ENCODE peak calls at places on chromosomes 5 and 9, in seven cellular contexts. One of them, this sample, is unnamed.

GRCh38 chr9:93262537-93263310 is 78.8 kb downstream of the WNK2 start:
- DNase-seq in upper lobe of right lung: no peak
- DNase-seq in H9: peak
- DNase-seq in AG04449: no peak
- DNase-seq in CD8-positive, alpha-beta T cell: no peak
- DNase-seq in B cell: no peak
- DNase-seq in A549: no peak
- DNase-seq in this sample: no peak

GRCh38 chr9:37706290-37706689 is 47.3 kb upstream of the TRMT10B start:
- DNase-seq in upper lobe of right lung: no peak
- DNase-seq in H9: no peak
- DNase-seq in AG04449: no peak
- DNase-seq in CD8-positive, alpha-beta T cell: no peak
- DNase-seq in B cell: no peak
- DNase-seq in A549: no peak
- DNase-seq in this sample: no peak

GRCh38 chr9:118959366-118959765 is 409.9 kb downstream of the BRINP1 start:
- DNase-seq in upper lobe of right lung: no peak
- DNase-seq in H9: no peak
- DNase-seq in AG04449: no peak
- DNase-seq in CD8-positive, alpha-beta T cell: no peak
- DNase-seq in B cell: no peak
- DNase-seq in A549: no peak
- DNase-seq in this sample: no peak

GRCh38 chr9:100472725-100473261 is at the start of gene TMEFF1:
- DNase-seq in upper lobe of right lung: peak
- DNase-seq in H9: peak
- DNase-seq in AG04449: no peak
- DNase-seq in CD8-positive, alpha-beta T cell: peak
- DNase-seq in B cell: no peak
- DNase-seq in A549: peak
- DNase-seq in this sample: peak

GRCh38 chr9:76456202-76456926 is 2.6 kb upstream of the GCNT1 start:
- DNase-seq in upper lobe of right lung: no peak
- DNase-seq in H9: peak
- DNase-seq in AG04449: no peak
- DNase-seq in CD8-positive, alpha-beta T cell: peak
- DNase-seq in B cell: peak
- DNase-seq in A549: peak
- DNase-seq in this sample: peak

GRCh38 chr9:111730937-111731567 is 63.7 kb downstream of the SHOC1 start:
- DNase-seq in upper lobe of right lung: no peak
- DNase-seq in H9: no peak
- DNase-seq in AG04449: no peak
- DNase-seq in CD8-positive, alpha-beta T cell: no peak
- DNase-seq in B cell: no peak
- DNase-seq in A549: peak
- DNase-seq in this sample: no peak

GRCh38 chr5:179272326-179273073 is 72.8 kb downstream of the ADAMTS2 start:
- DNase-seq in upper lobe of right lung: peak
- DNase-seq in H9: peak
- DNase-seq in AG04449: no peak
- DNase-seq in CD8-positive, alpha-beta T cell: no peak
- DNase-seq in B cell: peak
- DNase-seq in A549: no peak
- DNase-seq in this sample: no peak

GRCh38 chr9:87557996-87558395 is 60.3 kb downstream of the DAPK1 start:
- DNase-seq in upper lobe of right lung: no peak
- DNase-seq in H9: no peak
- DNase-seq in AG04449: no peak
- DNase-seq in CD8-positive, alpha-beta T cell: no peak
- DNase-seq in B cell: no peak
- DNase-seq in A549: no peak
- DNase-seq in this sample: no peak

GRCh38 chr9:79224672-79225433 is 346.9 kb upstream of the TLE4 start:
- DNase-seq in upper lobe of right lung: no peak
- DNase-seq in H9: no peak
- DNase-seq in AG04449: peak
- DNase-seq in CD8-positive, alpha-beta T cell: no peak
- DNase-seq in B cell: no peak
- DNase-seq in A549: peak
- DNase-seq in this sample: no peak

GRCh38 chr9:124399999-124400940 is 15.0 kb downstream of the PSMB7 start:
- DNase-seq in upper lobe of right lung: no peak
- DNase-seq in H9: peak
- DNase-seq in AG04449: no peak
- DNase-seq in CD8-positive, alpha-beta T cell: no peak
- DNase-seq in B cell: no peak
- DNase-seq in A549: no peak
- DNase-seq in this sample: no peak
- TF ChIP-seq CTCF in upper lobe of right lung: no peak
- TF ChIP-seq CTCF in H9: no peak
- TF ChIP-seq CTCF in AG04449: no peak
- TF ChIP-seq CTCF in CD8-positive, alpha-beta T cell: no peak
- TF ChIP-seq CTCF in B cell: no peak
- TF ChIP-seq CTCF in A549: no peak
- TF ChIP-seq CTCF in this sample: no peak

DNA sequence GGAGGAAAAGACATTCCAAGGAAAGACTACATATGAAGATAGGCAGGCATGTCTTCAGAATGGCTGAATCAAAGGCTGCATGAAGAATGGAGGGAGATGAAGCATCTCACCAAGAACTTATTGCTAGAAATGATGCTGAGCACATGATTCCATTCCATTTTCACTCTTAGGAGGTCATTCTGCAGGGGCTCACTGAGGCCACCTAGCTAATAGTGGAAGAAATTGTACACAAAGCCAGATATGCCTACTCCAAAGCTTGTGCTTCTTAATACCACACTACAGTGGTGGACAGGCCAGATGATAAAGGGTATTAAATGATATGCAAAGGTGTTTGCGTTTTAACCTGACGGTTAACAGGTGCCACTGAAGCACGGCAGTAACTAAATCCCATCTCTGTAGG is 14.7 kb downstream of the NDUFA8 start:
- DNase-seq in upper lobe of right lung: no peak
- DNase-seq in H9: no peak
- DNase-seq in AG04449: no peak
- DNase-seq in CD8-positive, alpha-beta T cell: no peak
- DNase-seq in B cell: no peak
- DNase-seq in A549: no peak
- DNase-seq in this sample: no peak
- TF ChIP-seq CTCF in upper lobe of right lung: peak
- TF ChIP-seq CTCF in H9: peak
- TF ChIP-seq CTCF in AG04449: peak
- TF ChIP-seq CTCF in CD8-positive, alpha-beta T cell: no peak
- TF ChIP-seq CTCF in B cell: no peak
- TF ChIP-seq CTCF in A549: peak
- TF ChIP-seq CTCF in this sample: no peak

GRCh38 chr9:136502940-136503550 is 20.2 kb upstream of the SEC16A start:
- DNase-seq in upper lobe of right lung: no peak
- DNase-seq in H9: no peak
- DNase-seq in AG04449: no peak
- DNase-seq in CD8-positive, alpha-beta T cell: no peak
- DNase-seq in B cell: no peak
- DNase-seq in A549: no peak
- DNase-seq in this sample: no peak
- TF ChIP-seq CTCF in upper lobe of right lung: peak
- TF ChIP-seq CTCF in H9: peak
- TF ChIP-seq CTCF in AG04449: no peak
- TF ChIP-seq CTCF in CD8-positive, alpha-beta T cell: no peak
- TF ChIP-seq CTCF in B cell: no peak
- TF ChIP-seq CTCF in A549: no peak
- TF ChIP-seq CTCF in this sample: no peak

GRCh38 chr9:6080154-6080716 is 64.8 kb upstream of the RANBP6 start:
- DNase-seq in upper lobe of right lung: peak
- DNase-seq in H9: peak
- DNase-seq in AG04449: no peak
- DNase-seq in CD8-positive, alpha-beta T cell: peak
- DNase-seq in B cell: peak
- DNase-seq in A549: peak
- DNase-seq in this sample: peak
- TF ChIP-seq CTCF in upper lobe of right lung: no peak
- TF ChIP-seq CTCF in H9: no peak
- TF ChIP-seq CTCF in AG04449: no peak
- TF ChIP-seq CTCF in CD8-positive, alpha-beta T cell: no peak
- TF ChIP-seq CTCF in B cell: no peak
- TF ChIP-seq CTCF in A549: no peak
- TF ChIP-seq CTCF in this sample: no peak

This sample was measured in endothelial cell.